ENCODE peak calls at places on chromosome 14, in nine cellular contexts. One of them, this sample, is unnamed.
A peak's percentile ranks its signal among the peaks of the same experiment; 100 is the strongest.

GRCh38 chr14:66401447-66402095 is 84.6 kb upstream of the CCDC196 start:
- DNase-seq in bronchial epithelial cell: no peak
- DNase-seq in tibial artery: no peak
- DNase-seq in ovary: no peak
- DNase-seq in HepG2: peak; percentile 3
- DNase-seq in psoas muscle: no peak
- DNase-seq in cardiac muscle cell: peak; percentile 10
- DNase-seq in fibroblast of lung: peak; percentile 4
- DNase-seq in lower lobe of right lung: no peak
- DNase-seq in this sample: no peak

GRCh38 chr14:70714055-70714550 is 72.4 kb downstream of the TTC9 start:
- DNase-seq in psoas muscle: no peak
- DNase-seq in lower lobe of right lung: no peak
- DNase-seq in ovary: peak; percentile 23
- DNase-seq in fibroblast of lung: peak; percentile 62
- DNase-seq in HepG2: peak; percentile 57
- DNase-seq in tibial artery: no peak
- DNase-seq in bronchial epithelial cell: peak; percentile 53
- DNase-seq in cardiac muscle cell: peak; percentile 73
- DNase-seq in this sample: peak; percentile 50

GRCh38 chr14:92644601-92645515 is 103.6 kb downstream of the LGMN start:
- DNase-seq in fibroblast of lung: no peak
- DNase-seq in lower lobe of right lung: no peak
- DNase-seq in ovary: no peak
- DNase-seq in cardiac muscle cell: no peak
- DNase-seq in psoas muscle: no peak
- DNase-seq in HepG2: no peak
- DNase-seq in bronchial epithelial cell: no peak
- DNase-seq in tibial artery: no peak
- DNase-seq in this sample: no peak

GRCh38 chr14:92461891-92462290 is 51.7 kb upstream of the RIN3 start:
- DNase-seq in tibial artery: no peak
- DNase-seq in HepG2: no peak
- DNase-seq in lower lobe of right lung: no peak
- DNase-seq in fibroblast of lung: no peak
- DNase-seq in cardiac muscle cell: no peak
- DNase-seq in psoas muscle: no peak
- DNase-seq in ovary: no peak
- DNase-seq in bronchial epithelial cell: no peak
- DNase-seq in this sample: no peak

GRCh38 chr14:100290607-100291304 is 15.5 kb downstream of the SLC25A29 start:
- DNase-seq in fibroblast of lung: no peak
- DNase-seq in tibial artery: peak; percentile 19
- DNase-seq in HepG2: peak; percentile 86
- DNase-seq in psoas muscle: peak; percentile 30
- DNase-seq in bronchial epithelial cell: no peak
- DNase-seq in ovary: no peak
- DNase-seq in cardiac muscle cell: no peak
- DNase-seq in lower lobe of right lung: no peak
- DNase-seq in this sample: no peak

GRCh38 chr14:91115986-91116385 is 2.1 kb downstream of the DGLUCY start:
- DNase-seq in psoas muscle: no peak
- DNase-seq in tibial artery: no peak
- DNase-seq in lower lobe of right lung: no peak
- DNase-seq in bronchial epithelial cell: no peak
- DNase-seq in ovary: no peak
- DNase-seq in HepG2: no peak
- DNase-seq in fibroblast of lung: peak; percentile 31
- DNase-seq in cardiac muscle cell: no peak
- DNase-seq in this sample: peak; percentile 56

GRCh38 chr14:96264850-96265249 is 8.8 kb downstream of the BDKRB1 start:
- DNase-seq in lower lobe of right lung: no peak
- DNase-seq in ovary: no peak
- DNase-seq in psoas muscle: no peak
- DNase-seq in cardiac muscle cell: peak; percentile 74
- DNase-seq in tibial artery: no peak
- DNase-seq in fibroblast of lung: peak; percentile 70
- DNase-seq in HepG2: no peak
- DNase-seq in bronchial epithelial cell: no peak
- DNase-seq in this sample: no peak

GRCh38 chr14:43900173-43900655 is 606.9 kb downstream of the FSCB start:
- DNase-seq in HepG2: peak; percentile 92
- DNase-seq in fibroblast of lung: no peak
- DNase-seq in lower lobe of right lung: no peak
- DNase-seq in ovary: no peak
- DNase-seq in cardiac muscle cell: no peak
- DNase-seq in bronchial epithelial cell: no peak
- DNase-seq in psoas muscle: no peak
- DNase-seq in tibial artery: no peak
- DNase-seq in this sample: no peak

GRCh38 chr14:30131698-30132097 is 204.1 kb upstream of the PRKD1 start:
- DNase-seq in ovary: no peak
- DNase-seq in tibial artery: no peak
- DNase-seq in psoas muscle: no peak
- DNase-seq in HepG2: no peak
- DNase-seq in cardiac muscle cell: no peak
- DNase-seq in bronchial epithelial cell: no peak
- DNase-seq in lower lobe of right lung: no peak
- DNase-seq in fibroblast of lung: no peak
- DNase-seq in this sample: no peak

GRCh38 chr14:101734241-101734847 is 27.2 kb upstream of the PPP2R5C start:
- DNase-seq in tibial artery: no peak
- DNase-seq in psoas muscle: no peak
- DNase-seq in HepG2: no peak
- DNase-seq in bronchial epithelial cell: no peak
- DNase-seq in lower lobe of right lung: no peak
- DNase-seq in ovary: no peak
- DNase-seq in fibroblast of lung: no peak
- DNase-seq in cardiac muscle cell: no peak
- DNase-seq in this sample: no peak

GRCh38 chr14:39265741-39266588 is 32.2 kb downstream of the MIA2 start:
- DNase-seq in HepG2: no peak
- DNase-seq in ovary: no peak
- DNase-seq in bronchial epithelial cell: peak; percentile 83
- DNase-seq in fibroblast of lung: peak; percentile 43
- DNase-seq in psoas muscle: peak; percentile 87
- DNase-seq in lower lobe of right lung: no peak
- DNase-seq in cardiac muscle cell: peak; percentile 54
- DNase-seq in tibial artery: no peak
- DNase-seq in this sample: no peak

DNA sequence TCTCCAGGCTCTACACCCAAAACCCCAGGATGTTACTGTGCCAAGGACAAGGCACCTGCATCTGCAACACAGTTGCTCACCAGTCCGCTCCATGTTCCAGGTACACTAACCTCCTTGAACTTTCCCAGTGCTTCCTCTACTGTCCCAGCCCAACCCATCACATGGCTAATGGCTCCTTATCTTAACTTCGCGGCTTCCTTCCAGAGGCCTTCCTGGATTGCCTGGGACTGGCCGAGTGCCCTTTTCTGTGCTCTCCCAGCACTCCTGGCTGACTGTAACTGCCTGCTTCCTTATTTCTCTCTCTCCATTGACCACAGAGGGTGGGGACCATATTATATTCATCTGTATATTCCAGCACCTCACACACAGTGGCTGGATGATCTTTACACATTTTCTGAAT is 20.9 kb downstream of the POMT2 start:
- DNase-seq in tibial artery: no peak
- DNase-seq in bronchial epithelial cell: no peak
- DNase-seq in cardiac muscle cell: no peak
- DNase-seq in lower lobe of right lung: no peak
- DNase-seq in ovary: no peak
- DNase-seq in psoas muscle: no peak
- DNase-seq in HepG2: no peak
- DNase-seq in fibroblast of lung: no peak
- DNase-seq in this sample: no peak
- H3K36me3 ChIP-seq in tibial artery: peaks cover 85% of the 10 kb centered on the region
- H3K36me3 ChIP-seq in bronchial epithelial cell: no peaks in the 10 kb centered on the region
- H3K36me3 ChIP-seq in cardiac muscle cell: peaks cover 17% of the 10 kb centered on the region
- H3K36me3 ChIP-seq in lower lobe of right lung: peaks cover 51% of the 10 kb centered on the region
- H3K36me3 ChIP-seq in ovary: no peaks in the 10 kb centered on the region
- H3K36me3 ChIP-seq in psoas muscle: no peaks in the 10 kb centered on the region
- H3K36me3 ChIP-seq in HepG2: peaks cover 31% of the 10 kb centered on the region
- H3K36me3 ChIP-seq in fibroblast of lung: no peaks in the 10 kb centered on the region
- H3K36me3 ChIP-seq in this sample: peaks cover 5% of the 10 kb centered on the region

GRCh38 chr14:105215602-105216001 is 32.7 kb upstream of the BTBD6 start:
- DNase-seq in ovary: no peak
- DNase-seq in lower lobe of right lung: no peak
- DNase-seq in tibial artery: no peak
- DNase-seq in bronchial epithelial cell: no peak
- DNase-seq in HepG2: no peak
- DNase-seq in psoas muscle: no peak
- DNase-seq in cardiac muscle cell: no peak
- DNase-seq in fibroblast of lung: no peak
- DNase-seq in this sample: no peak

GRCh38 chr14:105212541-105213305 is 31.6 kb upstream of the NUDT14 start:
- DNase-seq in tibial artery: no peak
- DNase-seq in bronchial epithelial cell: no peak
- DNase-seq in lower lobe of right lung: no peak
- DNase-seq in fibroblast of lung: no peak
- DNase-seq in HepG2: no peak
- DNase-seq in cardiac muscle cell: no peak
- DNase-seq in psoas muscle: no peak
- DNase-seq in ovary: no peak
- DNase-seq in this sample: peak; percentile 98

GRCh38 chr14:105216490-105217247 is 31.7 kb upstream of the BTBD6 start:
- DNase-seq in HepG2: no peak
- DNase-seq in cardiac muscle cell: no peak
- DNase-seq in fibroblast of lung: no peak
- DNase-seq in lower lobe of right lung: no peak
- DNase-seq in tibial artery: no peak
- DNase-seq in psoas muscle: no peak
- DNase-seq in bronchial epithelial cell: no peak
- DNase-seq in ovary: no peak
- DNase-seq in this sample: no peak

GRCh38 chr14:105213396-105213795 is 32.3 kb upstream of the NUDT14 start:
- DNase-seq in tibial artery: no peak
- DNase-seq in cardiac muscle cell: no peak
- DNase-seq in fibroblast of lung: no peak
- DNase-seq in lower lobe of right lung: no peak
- DNase-seq in HepG2: no peak
- DNase-seq in ovary: no peak
- DNase-seq in bronchial epithelial cell: no peak
- DNase-seq in psoas muscle: no peak
- DNase-seq in this sample: peak; percentile 69

DNA sequence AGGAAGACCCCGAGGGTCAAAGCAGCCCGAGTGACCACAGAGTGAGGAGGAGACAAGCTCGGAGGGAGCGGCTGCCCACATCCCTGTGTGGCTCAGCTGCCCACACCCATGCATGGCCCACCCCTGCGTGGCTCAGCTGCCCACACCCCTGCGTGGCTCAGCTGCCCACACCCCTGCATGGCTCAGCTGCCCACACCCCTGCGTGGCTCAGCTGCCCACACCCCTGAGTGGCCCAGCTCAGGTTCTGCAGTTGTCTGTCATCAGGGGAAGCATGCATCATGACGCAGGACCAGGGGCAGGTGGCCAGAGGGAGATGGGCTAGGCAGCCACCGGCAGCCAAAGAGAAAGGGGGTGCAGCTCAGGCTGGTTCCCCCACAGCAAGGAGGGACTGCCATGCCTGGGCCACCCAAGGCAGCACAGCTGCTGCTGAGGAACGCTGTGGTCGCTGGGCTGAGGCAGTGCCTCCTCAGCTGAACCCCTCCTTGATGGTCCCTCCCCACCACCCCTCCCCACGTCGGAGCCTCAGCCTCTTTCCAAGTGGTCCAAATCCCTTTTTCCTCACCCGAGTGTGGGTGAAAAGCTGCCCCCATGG is 33.3 kb upstream of the NUDT14 start:
- DNase-seq in HepG2: no peak
- DNase-seq in bronchial epithelial cell: no peak
- DNase-seq in psoas muscle: no peak
- DNase-seq in fibroblast of lung: no peak
- DNase-seq in tibial artery: no peak
- DNase-seq in lower lobe of right lung: no peak
- DNase-seq in cardiac muscle cell: no peak
- DNase-seq in ovary: no peak
- DNase-seq in this sample: peak; percentile 78
- H3K36me3 ChIP-seq in HepG2: peaks cover 17% of the 10 kb centered on the region
- H3K36me3 ChIP-seq in bronchial epithelial cell: peaks cover 18% of the 10 kb centered on the region
- H3K36me3 ChIP-seq in psoas muscle: no peaks in the 10 kb centered on the region
- H3K36me3 ChIP-seq in fibroblast of lung: peaks cover 10% of the 10 kb centered on the region
- H3K36me3 ChIP-seq in tibial artery: peaks cover 92% of the 10 kb centered on the region
- H3K36me3 ChIP-seq in lower lobe of right lung: peaks cover 86% of the 10 kb centered on the region
- H3K36me3 ChIP-seq in cardiac muscle cell: peaks cover 14% of the 10 kb centered on the region
- H3K36me3 ChIP-seq in ovary: no peaks in the 10 kb centered on the region
- H3K36me3 ChIP-seq in this sample: no peaks in the 10 kb centered on the region

DNA sequence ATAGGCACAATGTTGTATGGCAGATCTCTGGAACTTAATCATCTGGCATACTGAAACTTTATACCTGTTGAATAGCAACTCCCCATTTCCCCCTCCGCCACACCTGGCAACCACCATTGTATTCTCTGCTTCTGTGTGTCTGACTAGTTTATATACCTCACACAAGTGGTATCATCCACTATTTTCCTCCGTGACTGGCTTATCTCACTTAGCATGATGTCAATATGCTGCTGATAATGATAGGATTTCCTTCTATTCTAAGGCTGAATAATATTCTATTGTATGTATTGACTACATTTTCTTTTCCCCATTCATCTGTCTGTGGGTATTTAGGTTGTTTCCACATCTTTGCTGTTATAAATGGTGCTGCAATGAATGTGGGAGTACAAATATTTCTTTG is 21.5 kb downstream of the BRMS1L start:
- DNase-seq in tibial artery: no peak
- DNase-seq in cardiac muscle cell: no peak
- DNase-seq in bronchial epithelial cell: no peak
- DNase-seq in lower lobe of right lung: no peak
- DNase-seq in HepG2: no peak
- DNase-seq in psoas muscle: no peak
- DNase-seq in fibroblast of lung: no peak
- DNase-seq in ovary: no peak
- DNase-seq in this sample: no peak
- H3K36me3 ChIP-seq in tibial artery: peaks cover 52% of the 10 kb centered on the region
- H3K36me3 ChIP-seq in cardiac muscle cell: peaks cover 2% of the 10 kb centered on the region
- H3K36me3 ChIP-seq in bronchial epithelial cell: peaks cover 1% of the 10 kb centered on the region
- H3K36me3 ChIP-seq in lower lobe of right lung: peaks cover 43% of the 10 kb centered on the region
- H3K36me3 ChIP-seq in HepG2: peaks cover 58% of the 10 kb centered on the region
- H3K36me3 ChIP-seq in psoas muscle: no peaks in the 10 kb centered on the region
- H3K36me3 ChIP-seq in fibroblast of lung: no peaks in the 10 kb centered on the region
- H3K36me3 ChIP-seq in ovary: no peaks in the 10 kb centered on the region
- H3K36me3 ChIP-seq in this sample: peaks cover 47% of the 10 kb centered on the region

GRCh38 chr14:49820176-49820575 is 32.4 kb downstream of the NEMF start:
- DNase-seq in cardiac muscle cell: no peak
- DNase-seq in bronchial epithelial cell: no peak
- DNase-seq in fibroblast of lung: no peak
- DNase-seq in lower lobe of right lung: no peak
- DNase-seq in psoas muscle: no peak
- DNase-seq in HepG2: no peak
- DNase-seq in ovary: no peak
- DNase-seq in tibial artery: no peak
- DNase-seq in this sample: no peak

DNA sequence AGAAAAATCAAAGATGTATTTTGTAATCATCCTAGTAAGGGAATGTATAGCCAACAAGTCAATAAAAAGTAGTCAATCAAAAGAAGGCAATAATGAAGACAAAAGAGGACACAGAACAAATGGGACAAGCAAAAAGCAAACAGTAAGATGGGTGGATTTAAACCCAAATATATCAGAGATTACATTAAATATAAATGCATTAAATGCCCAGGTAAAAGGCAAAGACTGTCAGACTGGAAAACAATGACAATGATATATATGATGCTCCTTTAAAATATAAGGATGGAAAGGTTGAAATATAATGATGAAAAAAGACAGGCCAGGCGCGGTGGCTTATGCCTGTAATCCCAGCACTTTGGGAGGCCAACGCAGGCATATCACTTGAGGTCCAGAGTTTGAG is 35.7 kb downstream of the NEMF start:
- DNase-seq in bronchial epithelial cell: no peak
- DNase-seq in HepG2: no peak
- DNase-seq in cardiac muscle cell: no peak
- DNase-seq in lower lobe of right lung: no peak
- DNase-seq in ovary: no peak
- DNase-seq in tibial artery: no peak
- DNase-seq in psoas muscle: no peak
- DNase-seq in fibroblast of lung: no peak
- DNase-seq in this sample: no peak
- H3K36me3 ChIP-seq in bronchial epithelial cell: peaks cover 5% of the 10 kb centered on the region
- H3K36me3 ChIP-seq in HepG2: peaks cover 61% of the 10 kb centered on the region
- H3K36me3 ChIP-seq in cardiac muscle cell: peaks cover 74% of the 10 kb centered on the region
- H3K36me3 ChIP-seq in lower lobe of right lung: peaks cover 88% of the 10 kb centered on the region
- H3K36me3 ChIP-seq in ovary: no peaks in the 10 kb centered on the region
- H3K36me3 ChIP-seq in tibial artery: peaks cover 83% of the 10 kb centered on the region
- H3K36me3 ChIP-seq in psoas muscle: no peaks in the 10 kb centered on the region
- H3K36me3 ChIP-seq in fibroblast of lung: peaks cover 2% of the 10 kb centered on the region
- H3K36me3 ChIP-seq in this sample: peaks cover 78% of the 10 kb centered on the region

This sample was measured in SJCRH30.